ENCODE peak calls at places on chromosomes 4 and X, in eight cellular contexts. One of them, this sample, is unnamed.

GRCh38 chr4:8348071-8348470 is 78.5 kb downstream of the HTRA3 start:
- DNase-seq in H9: no peak
- DNase-seq in stimulated activated naive CD8-positive, alpha-beta T cell treated with anti-CD3 and anti-CD28 coated beads, Interleukin-15, Interleukin-2, amounts not matched to agents 100 U/mL and 50 U/mL, for 24 hours: no peak
- DNase-seq in LoVo: no peak
- DNase-seq in germinal center: no peak
- DNase-seq in activated T-cell treated with anti-CD3 and anti-CD28 coated beads for 1 hour: no peak
- DNase-seq in OCI-LY7: peak; percentile 13
- DNase-seq in AG04450: no peak
- DNase-seq in this sample: no peak

GRCh38 chr4:3293410-3294391 is 880 bp downstream of the RGS12 start:
- DNase-seq in LoVo: no peak
- DNase-seq in OCI-LY7: peak; percentile 5
- DNase-seq in germinal center: no peak
- DNase-seq in AG04450: no peak
- DNase-seq in activated T-cell treated with anti-CD3 and anti-CD28 coated beads for 1 hour: no peak
- DNase-seq in stimulated activated naive CD8-positive, alpha-beta T cell treated with anti-CD3 and anti-CD28 coated beads, Interleukin-15, Interleukin-2, amounts not matched to agents 100 U/mL and 50 U/mL, for 24 hours: no peak
- DNase-seq in H9: peak; percentile 34
- DNase-seq in this sample: no peak

GRCh38 chr4:89055157-89056080 is 1.6 kb downstream of the FAM13A start:
- DNase-seq in stimulated activated naive CD8-positive, alpha-beta T cell treated with anti-CD3 and anti-CD28 coated beads, Interleukin-15, Interleukin-2, amounts not matched to agents 100 U/mL and 50 U/mL, for 24 hours: no peak
- DNase-seq in activated T-cell treated with anti-CD3 and anti-CD28 coated beads for 1 hour: no peak
- DNase-seq in AG04450: no peak
- DNase-seq in germinal center: no peak
- DNase-seq in H9: no peak
- DNase-seq in LoVo: no peak
- DNase-seq in OCI-LY7: no peak
- DNase-seq in this sample: no peak

GRCh38 chr4:82957045-82957444 is 53.6 kb downstream of the LIN54 start:
- DNase-seq in AG04450: no peak
- DNase-seq in LoVo: no peak
- DNase-seq in H9: no peak
- DNase-seq in stimulated activated naive CD8-positive, alpha-beta T cell treated with anti-CD3 and anti-CD28 coated beads, Interleukin-15, Interleukin-2, amounts not matched to agents 100 U/mL and 50 U/mL, for 24 hours: no peak
- DNase-seq in OCI-LY7: no peak
- DNase-seq in germinal center: no peak
- DNase-seq in activated T-cell treated with anti-CD3 and anti-CD28 coated beads for 1 hour: no peak
- DNase-seq in this sample: no peak

GRCh38 chr4:86357608-86358007 is 2.2 kb downstream of the MAPK10 start:
- DNase-seq in OCI-LY7: no peak
- DNase-seq in activated T-cell treated with anti-CD3 and anti-CD28 coated beads for 1 hour: no peak
- DNase-seq in H9: no peak
- DNase-seq in germinal center: no peak
- DNase-seq in AG04450: no peak
- DNase-seq in stimulated activated naive CD8-positive, alpha-beta T cell treated with anti-CD3 and anti-CD28 coated beads, Interleukin-15, Interleukin-2, amounts not matched to agents 100 U/mL and 50 U/mL, for 24 hours: no peak
- DNase-seq in LoVo: no peak
- DNase-seq in this sample: no peak

GRCh38 chr4:145886871-145887240 is 51.8 kb downstream of the ZNF827 start:
- DNase-seq in H9: no peak
- DNase-seq in activated T-cell treated with anti-CD3 and anti-CD28 coated beads for 1 hour: no peak
- DNase-seq in germinal center: peak; percentile 21
- DNase-seq in OCI-LY7: peak; percentile 52
- DNase-seq in LoVo: no peak
- DNase-seq in AG04450: no peak
- DNase-seq in stimulated activated naive CD8-positive, alpha-beta T cell treated with anti-CD3 and anti-CD28 coated beads, Interleukin-15, Interleukin-2, amounts not matched to agents 100 U/mL and 50 U/mL, for 24 hours: no peak
- DNase-seq in this sample: no peak

GRCh38 chrX:124895947-124896346 is 423.7 kb upstream of the TEX13C start:
- DNase-seq in OCI-LY7: no peak
- DNase-seq in stimulated activated naive CD8-positive, alpha-beta T cell treated with anti-CD3 and anti-CD28 coated beads, Interleukin-15, Interleukin-2, amounts not matched to agents 100 U/mL and 50 U/mL, for 24 hours: no peak
- DNase-seq in LoVo: no peak
- DNase-seq in H9: no peak
- DNase-seq in germinal center: no peak
- DNase-seq in activated T-cell treated with anti-CD3 and anti-CD28 coated beads for 1 hour: no peak
- DNase-seq in AG04450: no peak
- DNase-seq in this sample: no peak

GRCh38 chr4:167826281-167826680 is 266.1 kb upstream of the ANXA10 start:
- DNase-seq in activated T-cell treated with anti-CD3 and anti-CD28 coated beads for 1 hour: no peak
- DNase-seq in stimulated activated naive CD8-positive, alpha-beta T cell treated with anti-CD3 and anti-CD28 coated beads, Interleukin-15, Interleukin-2, amounts not matched to agents 100 U/mL and 50 U/mL, for 24 hours: no peak
- DNase-seq in H9: no peak
- DNase-seq in AG04450: no peak
- DNase-seq in LoVo: no peak
- DNase-seq in germinal center: no peak
- DNase-seq in OCI-LY7: no peak
- DNase-seq in this sample: no peak

GRCh38 chr4:180418819-180419531 is 1824.2 kb upstream of the TENM3 start:
- DNase-seq in AG04450: no peak
- DNase-seq in germinal center: no peak
- DNase-seq in activated T-cell treated with anti-CD3 and anti-CD28 coated beads for 1 hour: no peak
- DNase-seq in LoVo: no peak
- DNase-seq in OCI-LY7: no peak
- DNase-seq in stimulated activated naive CD8-positive, alpha-beta T cell treated with anti-CD3 and anti-CD28 coated beads, Interleukin-15, Interleukin-2, amounts not matched to agents 100 U/mL and 50 U/mL, for 24 hours: no peak
- DNase-seq in H9: no peak
- DNase-seq in this sample: no peak

GRCh38 chrX:1477801-1478458 is 25.2 kb upstream of the ASMTL start:
- DNase-seq in activated T-cell treated with anti-CD3 and anti-CD28 coated beads for 1 hour: no peak
- DNase-seq in H9: no peak
- DNase-seq in AG04450: no peak
- DNase-seq in stimulated activated naive CD8-positive, alpha-beta T cell treated with anti-CD3 and anti-CD28 coated beads, Interleukin-15, Interleukin-2, amounts not matched to agents 100 U/mL and 50 U/mL, for 24 hours: no peak
- DNase-seq in LoVo: no peak
- DNase-seq in germinal center: no peak
- DNase-seq in OCI-LY7: no peak
- DNase-seq in this sample: no peak

GRCh38 chr4:16591867-16592266 is 306.6 kb downstream of the LDB2 start:
- DNase-seq in activated T-cell treated with anti-CD3 and anti-CD28 coated beads for 1 hour: no peak
- DNase-seq in AG04450: no peak
- DNase-seq in OCI-LY7: no peak
- DNase-seq in LoVo: no peak
- DNase-seq in stimulated activated naive CD8-positive, alpha-beta T cell treated with anti-CD3 and anti-CD28 coated beads, Interleukin-15, Interleukin-2, amounts not matched to agents 100 U/mL and 50 U/mL, for 24 hours: no peak
- DNase-seq in germinal center: no peak
- DNase-seq in H9: no peak
- DNase-seq in this sample: no peak

This sample was measured in iPS-NIHi11.